ENCODE peak calls at places on chromosomes 2 and 18, in seven cellular contexts. One of them, this sample, is unnamed.

GRCh38 chr2:169891593-169892298 is 64.5 kb downstream of the UBR3 start:
- DNase-seq in BE2C: no peak
- DNase-seq in hypothalamus: no peak
- DNase-seq in cardiac fibroblast: peak; percentile 85
- DNase-seq in transverse colon: no peak
- DNase-seq in stimulated activated CD4-positive, alpha-beta T cell treated with anti-CD3 and anti-CD28 coated beads, TNF-alpha, amount 100 ng/mL, for 1 hour: no peak
- DNase-seq in AML-193: no peak
- DNase-seq in this sample: no peak

GRCh38 chr2:216118474-216118873 is 9.3 kb downstream of the XRCC5 start:
- DNase-seq in BE2C: no peak
- DNase-seq in hypothalamus: no peak
- DNase-seq in cardiac fibroblast: no peak
- DNase-seq in transverse colon: no peak
- DNase-seq in stimulated activated CD4-positive, alpha-beta T cell treated with anti-CD3 and anti-CD28 coated beads, TNF-alpha, amount 100 ng/mL, for 1 hour: no peak
- DNase-seq in AML-193: no peak
- DNase-seq in this sample: no peak

GRCh38 chr18:56286775-56287174 is 351.6 kb downstream of the TXNL1 start:
- DNase-seq in BE2C: no peak
- DNase-seq in hypothalamus: no peak
- DNase-seq in cardiac fibroblast: peak; percentile 62
- DNase-seq in transverse colon: no peak
- DNase-seq in stimulated activated CD4-positive, alpha-beta T cell treated with anti-CD3 and anti-CD28 coated beads, TNF-alpha, amount 100 ng/mL, for 1 hour: no peak
- DNase-seq in AML-193: no peak
- DNase-seq in this sample: no peak

GRCh38 chr2:215363039-215363438 is 51.2 kb downstream of the ATIC start:
- DNase-seq in BE2C: no peak
- DNase-seq in hypothalamus: no peak
- DNase-seq in cardiac fibroblast: peak; percentile 49
- DNase-seq in transverse colon: no peak
- DNase-seq in stimulated activated CD4-positive, alpha-beta T cell treated with anti-CD3 and anti-CD28 coated beads, TNF-alpha, amount 100 ng/mL, for 1 hour: no peak
- DNase-seq in AML-193: no peak
- DNase-seq in this sample: no peak

GRCh38 chr2:138615257-138615656 is 113.7 kb downstream of the SPOPL start:
- DNase-seq in BE2C: no peak
- DNase-seq in hypothalamus: no peak
- DNase-seq in cardiac fibroblast: peak; percentile 61
- DNase-seq in transverse colon: no peak
- DNase-seq in stimulated activated CD4-positive, alpha-beta T cell treated with anti-CD3 and anti-CD28 coated beads, TNF-alpha, amount 100 ng/mL, for 1 hour: no peak
- DNase-seq in AML-193: no peak
- DNase-seq in this sample: no peak

GRCh38 chr18:77776104-77776503 is 526.5 kb downstream of the GALR1 start:
- DNase-seq in BE2C: no peak
- DNase-seq in hypothalamus: no peak
- DNase-seq in cardiac fibroblast: no peak
- DNase-seq in transverse colon: no peak
- DNase-seq in stimulated activated CD4-positive, alpha-beta T cell treated with anti-CD3 and anti-CD28 coated beads, TNF-alpha, amount 100 ng/mL, for 1 hour: no peak
- DNase-seq in AML-193: no peak
- DNase-seq in this sample: no peak

GRCh38 chr2:4556136-4556535 is 852.8 kb downstream of the DCDC2C start:
- DNase-seq in BE2C: no peak
- DNase-seq in hypothalamus: no peak
- DNase-seq in cardiac fibroblast: no peak
- DNase-seq in transverse colon: no peak
- DNase-seq in stimulated activated CD4-positive, alpha-beta T cell treated with anti-CD3 and anti-CD28 coated beads, TNF-alpha, amount 100 ng/mL, for 1 hour: no peak
- DNase-seq in AML-193: no peak
- DNase-seq in this sample: no peak

GRCh38 chr2:203404996-203405395 is 76.8 kb downstream of the ABI2 start:
- DNase-seq in BE2C: no peak
- DNase-seq in hypothalamus: no peak
- DNase-seq in cardiac fibroblast: peak; percentile 77
- DNase-seq in transverse colon: no peak
- DNase-seq in stimulated activated CD4-positive, alpha-beta T cell treated with anti-CD3 and anti-CD28 coated beads, TNF-alpha, amount 100 ng/mL, for 1 hour: no peak
- DNase-seq in AML-193: no peak
- DNase-seq in this sample: no peak

GRCh38 chr2:167944825-167945659 is 302.4 kb downstream of the STK39 start:
- DNase-seq in BE2C: no peak
- DNase-seq in hypothalamus: no peak
- DNase-seq in cardiac fibroblast: peak; percentile 44
- DNase-seq in transverse colon: no peak
- DNase-seq in stimulated activated CD4-positive, alpha-beta T cell treated with anti-CD3 and anti-CD28 coated beads, TNF-alpha, amount 100 ng/mL, for 1 hour: no peak
- DNase-seq in AML-193: no peak
- DNase-seq in this sample: no peak

GRCh38 chr2:109386004-109386695 is 227.6 kb downstream of the SEPTIN10 start:
- DNase-seq in BE2C: no peak
- DNase-seq in hypothalamus: no peak
- DNase-seq in cardiac fibroblast: no peak
- DNase-seq in transverse colon: no peak
- DNase-seq in stimulated activated CD4-positive, alpha-beta T cell treated with anti-CD3 and anti-CD28 coated beads, TNF-alpha, amount 100 ng/mL, for 1 hour: no peak
- DNase-seq in AML-193: no peak
- DNase-seq in this sample: no peak

GRCh38 chr2:21800356-21800755 is 676.6 kb downstream of the TDRD15 start:
- DNase-seq in BE2C: no peak
- DNase-seq in hypothalamus: no peak
- DNase-seq in cardiac fibroblast: peak; percentile 31
- DNase-seq in transverse colon: no peak
- DNase-seq in stimulated activated CD4-positive, alpha-beta T cell treated with anti-CD3 and anti-CD28 coated beads, TNF-alpha, amount 100 ng/mL, for 1 hour: no peak
- DNase-seq in AML-193: no peak
- DNase-seq in this sample: no peak

GRCh38 chr2:230913406-230913805 is 11.6 kb downstream of the GPR55 start:
- DNase-seq in BE2C: peak; percentile 59
- DNase-seq in hypothalamus: no peak
- DNase-seq in cardiac fibroblast: peak; percentile 37
- DNase-seq in transverse colon: peak; percentile 76
- DNase-seq in stimulated activated CD4-positive, alpha-beta T cell treated with anti-CD3 and anti-CD28 coated beads, TNF-alpha, amount 100 ng/mL, for 1 hour: no peak
- DNase-seq in AML-193: peak; percentile 71
- DNase-seq in this sample: peak; percentile 47

GRCh38 chr2:73156539-73157124 is 43.9 kb upstream of the RAB11FIP5 start:
- DNase-seq in BE2C: peak; percentile 64
- DNase-seq in hypothalamus: peak; percentile 44
- DNase-seq in cardiac fibroblast: peak; percentile 69
- DNase-seq in transverse colon: peak; percentile 56
- DNase-seq in stimulated activated CD4-positive, alpha-beta T cell treated with anti-CD3 and anti-CD28 coated beads, TNF-alpha, amount 100 ng/mL, for 1 hour: peak; percentile 27
- DNase-seq in AML-193: peak; percentile 28
- DNase-seq in this sample: peak; percentile 70